ENCODE peak calls at places on chromosomes 12 and 14, in six cellular contexts. G is AG04449; I is T-cell; H is COR-L47; N is activated T-helper 1 cell treated with Interleukin-2 at 50 U/mL for 16 hours; Y is activated effector memory CD4-positive, alpha-beta T cell treated with anti-CD3 and anti-CD28 coated beads, Interleukin-2, amount 50 U/mL, for 16 hours. V is an unnamed sample.

GRCh38 chr14:22515961-22516360 is 73.1 kb downstream of the DAD1 start:
- DNase-seq in Y (no peak), I (no peak), H (no peak), N (no peak), G (no peak), V (no peak)

GRCh38 chr12:93943766-93944165 is 204.6 kb upstream of the PLXNC1 start:
- DNase-seq in H (no peak), I (no peak), Y (no peak), N (no peak), G (no peak), V (no peak)

GRCh38 chr12:23579257-23579656 is 370.2 kb downstream of the SOX5 start:
- DNase-seq in H (no peak), N (no peak), Y (no peak), I (no peak), G (no peak), V (no peak)

GRCh38 chr14:49303952-49304516 is 282.1 kb downstream of the RPS29 start:
- DNase-seq in Y (no peak), I (no peak), N (no peak), H (no peak), G (no peak), V (no peak)

GRCh38 chr12:128365831-128366231 is 98.9 kb downstream of the TMEM132C start:
- DNase-seq in Y (no peak), H (no peak), I (no peak), G (no peak), N (no peak), V (no peak)

GRCh38 chr14:70213721-70214282 is 25.1 kb upstream of the SLC8A3 start:
- DNase-seq in N (no peak), Y (no peak), G (no peak), H (no peak), I (no peak), V (no peak)

GRCh38 chr12:14317362-14318146 is 47.9 kb upstream of the ATF7IP start:
- DNase-seq in Y (no peak), H (no peak), N (no peak), I (no peak), G (no peak), V (no peak)

GRCh38 chr12:110744697-110745264 is 2.1 kb upstream of the PPP1CC start:
- DNase-seq in G (no peak), I (no peak), Y (no peak), N (no peak), H (no peak), V (no peak)

GRCh38 chr12:53042607-53043454 is 7.0 kb upstream of the TNS2 start:
- DNase-seq in N (no peak), I (no peak), H (no peak), Y (no peak), G (no peak), V (no peak)

GRCh38 chr12:80659512-80660094 is 47.8 kb upstream of the MYF6 start:
- DNase-seq in Y (no peak), G (no peak), H (no peak), N (no peak), I (no peak), V (no peak)

GRCh38 chr14:70640938-70641547 is 673 bp upstream of the TTC9 start:
- DNase-seq in Y (peak; percentile 82), I (peak; percentile 56), G (no peak), N (peak; percentile 30), H (peak; percentile 48), V (no peak)

GRCh38 chr12:98578821-98579220 is 14.7 kb upstream of the SLC25A3 start:
- DNase-seq in G (no peak), Y (no peak), I (no peak), H (no peak), N (no peak), V (no peak)

GRCh38 chr14:58098507-58098906 is 53.5 kb downstream of the ARMH4 start:
- DNase-seq in H (peak; percentile 62), N (no peak), G (no peak), Y (no peak), I (no peak), V (no peak)

GRCh38 chr12:78403136-78403535 is 461.4 kb upstream of the SYT1 start:
- DNase-seq in G (no peak), I (no peak), N (no peak), Y (no peak), H (no peak), V (peak; percentile 56)

GRCh38 chr12:120654656-120655055 is 14.2 kb downstream of the CABP1 start:
- DNase-seq in N (no peak), Y (no peak), H (no peak), G (no peak), I (no peak), V (no peak)

GRCh38 chr12:115468087-115468510 is 784.1 kb upstream of the TBX3 start:
- DNase-seq in H (no peak), G (no peak), Y (no peak), N (no peak), I (no peak), V (no peak)